ENCODE peak calls at places on chromosomes 4 and X, in eight cellular contexts. E, S, H, M, Y, A, I and X are unnamed samples.

GRCh38 chr4:186643501-186644315 is 79.9 kb downstream of the FAT1 start:
- DNase-seq in E (no peak), S (peak), H (no peak), M (no peak), Y (no peak), A (no peak), I (no peak), X (no peak)

GRCh38 chr4:187739771-187740170 is 255.8 kb upstream of the ZFP42 start:
- DNase-seq in E (no peak), S (no peak), H (no peak), M (no peak), Y (no peak), A (no peak), I (no peak), X (no peak)

GRCh38 chrX:119655125-119655524 is 37.8 kb downstream of the SEPTIN6 start:
- DNase-seq in E (no peak), S (peak), H (no peak), M (no peak), Y (peak), A (peak), I (no peak), X (no peak)

GRCh38 chr4:41507292-41507933 is 30.5 kb upstream of the LIMCH1 start:
- DNase-seq in E (no peak), S (peak), H (no peak), M (no peak), Y (no peak), A (no peak), I (no peak), X (no peak)

GRCh38 chrX:41542151-41542935 is 95.2 kb downstream of the NYX start:
- DNase-seq in E (no peak), S (no peak), H (no peak), M (no peak), Y (no peak), A (no peak), I (no peak), X (no peak)

GRCh38 chr4:6910340-6910959 is 824 bp downstream of the TBC1D14 start:
- DNase-seq in E (no peak), S (no peak), H (no peak), M (no peak), Y (no peak), A (no peak), I (no peak), X (no peak)

GRCh38 chr4:98166025-98166730 is 22.9 kb upstream of the STPG2 start:
- DNase-seq in E (peak), S (no peak), H (no peak), M (no peak), Y (no peak), A (no peak), I (no peak), X (no peak)

GRCh38 chr4:123444298-123444731 is 47.7 kb downstream of the SPRY1 start:
- DNase-seq in E (peak), S (peak), H (no peak), M (peak), Y (no peak), A (no peak), I (peak), X (peak)

GRCh38 chr4:107780665-107781064 is 44.1 kb upstream of the SGMS2 start:
- DNase-seq in E (no peak), S (no peak), H (no peak), M (peak), Y (no peak), A (no peak), I (no peak), X (no peak)

GRCh38 chr4:149183638-149184037 is 632.0 kb downstream of the IQCM start:
- DNase-seq in E (no peak), S (no peak), H (no peak), M (no peak), Y (no peak), A (no peak), I (no peak), X (no peak)

GRCh38 chr4:100548209-100548579 is 30.4 kb upstream of the EMCN start:
- DNase-seq in E (no peak), S (peak), H (no peak), M (no peak), Y (no peak), A (no peak), I (no peak), X (no peak)

GRCh38 chr4:105145913-105146285 is 777 bp upstream of the TET2 start:
- DNase-seq in E (no peak), S (no peak), H (peak), M (no peak), Y (peak), A (no peak), I (no peak), X (peak)

GRCh38 chr4:176587920-176588319 is 204.8 kb downstream of the VEGFC start:
- DNase-seq in E (no peak), S (peak), H (no peak), M (no peak), Y (no peak), A (no peak), I (no peak), X (no peak)

GRCh38 chrX:153922932-153923857 is 2.9 kb downstream of the ARHGAP4 start:
- DNase-seq in E (peak), S (peak), H (peak), M (peak), Y (no peak), A (no peak), I (no peak), X (peak)

GRCh38 chr4:145795535-145795934 is 115.6 kb downstream of the C4orf51 start:
- DNase-seq in E (no peak), S (no peak), H (no peak), M (no peak), Y (no peak), A (no peak), I (no peak), X (no peak)

GRCh38 chrX:72271812-72272211 is 5.2 kb downstream of the RPS4X start:
- DNase-seq in E (no peak), S (no peak), H (no peak), M (no peak), Y (no peak), A (no peak), I (no peak), X (no peak)

GRCh38 chrX:150365953-150366911 is 3.1 kb downstream of the MAMLD1 start:
- DNase-seq in E (no peak), S (peak), H (peak), M (peak), Y (no peak), A (no peak), I (no peak), X (peak)

GRCh38 chr4:151727365-151727764 is 33.4 kb downstream of the GATB start:
- DNase-seq in E (no peak), S (peak), H (no peak), M (no peak), Y (no peak), A (no peak), I (no peak), X (no peak)

GRCh38 chr4:139599594-139600374 is 43.8 kb upstream of the SETD7 start:
- DNase-seq in E (no peak), S (no peak), H (no peak), M (no peak), Y (no peak), A (no peak), I (no peak), X (no peak)

GRCh38 chr4:23717528-23718248 is 172.2 kb downstream of the PPARGC1A start:
- DNase-seq in E (no peak), S (peak), H (no peak), M (peak), Y (no peak), A (no peak), I (no peak), X (peak)

GRCh38 chr4:69763233-69763632 is 2.8 kb upstream of the SULT1B1 start:
- DNase-seq in E (no peak), S (no peak), H (no peak), M (no peak), Y (no peak), A (no peak), I (no peak), X (no peak)

GRCh38 chrX:122622800-122623199 is 561.3 kb upstream of the GRIA3 start:
- DNase-seq in E (no peak), S (no peak), H (no peak), M (no peak), Y (no peak), A (no peak), I (no peak), X (peak)

GRCh38 chrX:103686199-103687072 is at the start of gene MORF4L2:
- DNase-seq in E (peak), S (peak), H (peak), M (peak), Y (peak), A (peak), I (peak), X (peak)

GRCh38 chr4:158018090-158018808 is 154.6 kb downstream of the GASK1B start:
- DNase-seq in E (no peak), S (no peak), H (no peak), M (no peak), Y (no peak), A (no peak), I (no peak), X (no peak)

GRCh38 chr4:110730318-110730717 is 107.4 kb upstream of the PITX2 start:
- DNase-seq in E (no peak), S (no peak), H (no peak), M (no peak), Y (no peak), A (no peak), I (no peak), X (no peak)

GRCh38 chr4:188695261-188695660 is 556.0 kb downstream of the TRIML1 start:
- DNase-seq in E (no peak), S (no peak), H (no peak), M (no peak), Y (no peak), A (no peak), I (no peak), X (no peak)

GRCh38 chr4:66489783-66490452 is 819.6 kb upstream of the EPHA5 start:
- DNase-seq in E (no peak), S (peak), H (no peak), M (no peak), Y (no peak), A (no peak), I (no peak), X (no peak)

GRCh38 chr4:158043971-158044618 is 128.7 kb downstream of the GASK1B start:
- DNase-seq in E (no peak), S (no peak), H (no peak), M (no peak), Y (no peak), A (no peak), I (no peak), X (no peak)

GRCh38 chr4:81919238-81919637 is 447.5 kb upstream of the RASGEF1B start:
- DNase-seq in E (no peak), S (peak), H (no peak), M (peak), Y (no peak), A (no peak), I (no peak), X (peak)